ENCODE peak calls at places on chromosomes 13 and 19, in four cellular contexts. A is uterus, T is AG04449, Z is BE2C. W is an unnamed sample.

GRCh38 chr19:3969435-3970312 is 1.2 kb downstream of the DAPK3 start:
- DNase-seq in A (no peak), T (peak; percentile 52), Z (no peak), W (no peak)

GRCh38 chr13:114199961-114200672 is 21.1 kb downstream of the CFAP97D2 start:
- DNase-seq in A (no peak), T (no peak), Z (no peak), W (no peak)

GRCh38 chr19:33064778-33065550 is at the start of gene RHPN2:
- DNase-seq in A (peak; percentile 63), T (no peak), Z (peak; percentile 85), W (no peak)

GRCh38 chr19:46299004-46299509 is 2.2 kb downstream of the HIF3A start:
- DNase-seq in A (peak; percentile 98), T (no peak), Z (peak; percentile 97), W (no peak)

GRCh38 chr13:39526499-39526898 is 76.5 kb downstream of the LHFPL6 start:
- DNase-seq in A (no peak), T (no peak), Z (no peak), W (no peak)

GRCh38 chr13:51681037-51681678 is 96.9 kb downstream of the WDFY2 start:
- DNase-seq in A (no peak), T (no peak), Z (no peak), W (no peak)

GRCh38 chr13:114153485-114154080 is 21.2 kb upstream of the RASA3 start:
- DNase-seq in A (no peak), T (no peak), Z (no peak), W (no peak)

GRCh38 chr19:54231077-54231931 is 8.5 kb upstream of the LILRB3 start:
- DNase-seq in A (peak; percentile 83), T (no peak), Z (peak; percentile 91), W (no peak)

GRCh38 chr13:110503037-110503901 is 58.3 kb downstream of the RAB20 start:
- DNase-seq in A (no peak), T (no peak), Z (no peak), W (no peak)

GRCh38 chr19:39816287-39817048 is 17.5 kb downstream of the DYRK1B start:
- DNase-seq in A (no peak), T (no peak), Z (no peak), W (no peak)

GRCh38 chr19:40376286-40376862 is 13.6 kb downstream of the HIPK4 start:
- DNase-seq in A (no peak), T (no peak), Z (no peak), W (no peak)

GRCh38 chr19:3375221-3376088 is 9.1 kb downstream of the NFIC start:
- DNase-seq in A (peak; percentile 94), T (no peak), Z (no peak), W (no peak)

GRCh38 chr19:49861127-49861526 is 6.2 kb downstream of the PNKP start:
- DNase-seq in A (peak; percentile 30), T (no peak), Z (no peak), W (no peak)

GRCh38 chr19:41843371-41843770 is 1.1 kb downstream of the LYPD4 start:
- DNase-seq in A (no peak), T (no peak), Z (no peak), W (no peak)

GRCh38 chr13:96844195-96844594 is 150.1 kb downstream of the OXGR1 start:
- DNase-seq in A (no peak), T (no peak), Z (no peak), W (no peak)

GRCh38 chr19:19528721-19529490 is at the start of gene YJEFN3:
- DNase-seq in A (no peak), T (no peak), Z (peak; percentile 86), W (no peak)

GRCh38 chr13:51370116-51370515 is 30.6 kb downstream of the SERPINE3 start:
- DNase-seq in A (no peak), T (peak; percentile 17), Z (no peak), W (no peak)

GRCh38 chr19:14410054-14410774 is 8.9 kb downstream of the DDX39A start:
- DNase-seq in A (no peak), T (no peak), Z (no peak), W (no peak)

GRCh38 chr13:108213946-108214345 is 1.4 kb downstream of the LIG4 start:
- DNase-seq in A (no peak), T (no peak), Z (no peak), W (no peak)

GRCh38 chr19:30743702-30744101 is 371.5 kb downstream of the ZNF536 start:
- DNase-seq in A (no peak), T (no peak), Z (no peak), W (no peak)

GRCh38 chr13:103033999-103034398 is 32.2 kb downstream of the SLC10A2 start:
- DNase-seq in A (no peak), T (no peak), Z (no peak), W (no peak)

GRCh38 chr13:51942189-51942588 is 69.1 kb downstream of the ATP7B start:
- DNase-seq in A (no peak), T (no peak), Z (no peak), W (no peak)

GRCh38 chr13:46354143-46355087 is 32.6 kb downstream of the RUBCNL start:
- DNase-seq in A (no peak), T (peak; percentile 86), Z (no peak), W (peak; percentile 90)

GRCh38 chr19:17406887-17407196 is 1.4 kb upstream of the BST2 start:
- DNase-seq in A (no peak), T (no peak), Z (no peak), W (no peak)
- H3K4me3 ChIP-seq in A (peak overlapping the region; percentile 48), T (no peak overlapping the region), Z (no peak overlapping the region), W (no peak overlapping the region)

DNA sequence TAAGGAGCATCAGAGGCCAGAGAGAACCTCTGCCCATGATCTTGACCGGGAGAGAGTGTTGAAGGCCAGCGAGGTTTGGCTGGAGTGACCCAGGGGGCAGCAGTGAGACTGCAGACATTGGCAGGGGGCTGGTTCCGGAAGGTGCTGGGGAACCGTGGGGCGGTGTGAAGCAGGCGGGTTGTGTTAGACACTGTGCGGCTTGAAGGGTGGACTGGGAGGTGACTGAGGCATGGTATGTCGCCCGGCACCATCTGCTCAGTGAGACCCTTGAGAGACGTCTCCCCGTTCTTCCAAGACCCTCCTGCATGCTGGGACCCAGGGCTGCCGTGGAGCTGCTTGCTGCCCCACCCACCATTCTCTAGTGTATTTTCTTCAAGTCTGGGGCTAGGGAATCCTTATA is 24.6 kb downstream of the CARM1 start:
- DNase-seq in A (no peak), T (no peak), Z (no peak), W (no peak)
- TF ChIP-seq CTCF in A (no peak), T (no peak), Z (peak; percentile 27), W (no peak)

DNA sequence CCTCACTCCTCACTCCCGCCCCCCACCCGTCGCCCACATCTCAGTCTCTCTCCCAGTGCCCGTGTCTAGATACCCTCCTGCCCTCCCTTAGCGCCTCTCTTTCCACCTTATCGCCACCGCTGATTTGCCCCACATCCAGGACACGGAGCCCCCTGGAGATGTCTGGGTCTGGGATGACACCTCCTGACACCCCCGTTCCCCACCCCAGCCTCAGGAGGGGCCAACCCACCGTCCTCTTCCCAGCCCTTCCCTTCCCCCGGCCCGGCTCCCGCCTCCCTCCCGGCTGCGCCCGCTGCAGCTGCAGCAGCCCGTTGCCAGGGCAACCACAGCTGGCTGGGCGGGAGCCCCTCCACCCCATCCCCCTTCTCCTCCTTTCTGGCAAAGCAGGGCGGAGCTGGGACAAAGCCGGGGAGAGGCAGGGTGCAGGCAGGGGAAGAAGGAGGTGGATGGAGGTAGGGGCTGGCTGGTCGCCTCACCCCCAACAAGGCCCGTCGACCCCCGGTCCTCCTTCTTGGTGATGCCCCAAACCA is 13.5 kb downstream of the DPF1 start:
- DNase-seq in A (peak; percentile 77), T (no peak), Z (peak; percentile 90), W (no peak)
- H3K4me3 ChIP-seq in A (no peak overlapping the region), T (peak overlapping the region; percentile 18), Z (peak overlapping the region; percentile 46), W (no peak overlapping the region)

DNA sequence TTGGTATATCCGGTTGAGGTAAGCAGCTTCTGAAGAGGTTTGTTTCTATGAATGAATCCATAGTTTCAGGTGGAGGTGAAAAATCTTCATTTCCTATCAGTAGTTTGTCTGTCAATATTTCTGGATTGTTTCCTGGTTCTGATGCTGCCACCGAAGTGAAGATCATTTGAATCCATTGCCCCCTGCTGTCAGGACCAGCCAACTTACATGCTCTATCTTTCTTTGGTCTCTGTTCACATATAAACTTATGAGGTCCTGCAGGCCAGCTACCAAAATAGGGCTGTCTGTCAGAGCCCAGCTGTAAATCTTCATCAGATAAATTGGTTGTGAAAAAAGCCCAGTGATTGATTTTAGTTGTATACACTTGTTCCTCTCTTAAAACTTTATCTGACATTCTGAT is 15.2 kb upstream of the N4BP2L1 start:
- DNase-seq in A (no peak), T (no peak), Z (peak; percentile 27), W (no peak)
- TF ChIP-seq CTCF in A (peak; percentile 10), T (peak; percentile 16), Z (peak; percentile 55), W (peak; percentile 51)

GRCh38 chr13:71309905-71310304 is 557.1 kb downstream of the DACH1 start:
- DNase-seq in A (no peak), T (no peak), Z (no peak), W (no peak)
- H3K4me3 ChIP-seq in A (no peak overlapping the region), T (no peak overlapping the region), Z (no peak overlapping the region), W (no peak overlapping the region)

GRCh38 chr19:1123885-1124677 is 20.3 kb downstream of the GPX4 start:
- DNase-seq in A (no peak), T (no peak), Z (no peak), W (no peak)
- TF ChIP-seq CTCF in A (no peak), T (no peak), Z (no peak), W (no peak)

GRCh38 chr13:112118451-112119064 is 51.6 kb downstream of the SOX1 start:
- DNase-seq in A (no peak), T (no peak), Z (no peak), W (no peak)

GRCh38 chr13:112116187-112116950 is 49.4 kb downstream of the SOX1 start:
- DNase-seq in A (no peak), T (no peak), Z (no peak), W (no peak)

GRCh38 chr13:112117955-112118302 is 51.0 kb downstream of the SOX1 start:
- DNase-seq in A (no peak), T (no peak), Z (no peak), W (no peak)

GRCh38 chr13:112115403-112116091 is 48.6 kb downstream of the SOX1 start:
- DNase-seq in A (no peak), T (no peak), Z (no peak), W (no peak)

DNA sequence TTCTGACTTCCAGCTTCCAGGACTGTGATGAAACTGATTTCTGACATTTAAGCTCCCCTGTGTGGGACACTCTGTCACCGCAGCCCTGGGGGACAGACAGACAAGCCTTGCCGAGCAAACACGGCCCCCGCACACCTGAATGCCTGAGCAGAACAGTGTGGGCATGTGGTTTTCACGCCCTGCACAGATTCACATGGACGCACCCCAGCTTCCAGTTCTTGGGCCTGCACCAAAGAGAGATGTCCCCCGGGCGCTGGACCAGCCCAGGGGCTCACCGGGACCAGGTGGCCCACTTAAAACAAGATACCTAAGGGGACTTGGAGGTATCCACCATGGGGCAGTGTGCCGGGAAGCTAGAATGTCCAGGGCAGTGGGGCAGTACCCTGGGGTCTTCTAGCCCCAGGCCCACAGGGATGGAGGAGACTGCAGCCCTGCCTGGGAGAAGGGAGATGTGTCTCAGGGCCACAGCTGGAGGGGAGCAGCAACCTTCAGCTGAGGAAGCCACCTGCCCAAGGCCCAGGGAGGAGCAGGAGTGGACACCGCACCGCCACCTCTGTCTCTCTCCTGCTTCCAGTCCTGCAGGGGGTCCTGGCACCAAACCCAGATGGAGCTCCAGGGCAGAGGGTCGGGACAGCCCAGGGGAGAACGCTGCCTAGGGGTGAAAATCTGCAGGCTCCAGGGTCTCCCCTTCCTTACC is 50.5 kb downstream of the SOX1 start:
- DNase-seq in A (no peak), T (no peak), Z (no peak), W (no peak)
- H3K4me3 ChIP-seq in A (no peak overlapping the region), T (no peak overlapping the region), Z (no peak overlapping the region), W (no peak overlapping the region)

GRCh38 chr13:29508874-29509249 is 86.6 kb downstream of the SLC7A1 start:
- DNase-seq in A (no peak), T (no peak), Z (peak; percentile 67), W (no peak)
- TF ChIP-seq CTCF in A (no peak), T (no peak), Z (no peak), W (no peak)